ENCODE peak calls at places on chromosomes 12 and 14, in six cellular contexts. One of them, this sample, is unnamed.

GRCh38 chr12:10119072-10119471 is 10.9 kb downstream of the CLEC7A start:
- DNase-seq in retina: no peak
- DNase-seq in stimulated activated CD4-positive, alpha-beta T cell treated with anti-CD3 and anti-CD28 coated beads, Interleukin-4, amount 100 ng/mL, for 48 hours: no peak
- DNase-seq in stimulated activated CD8-positive, alpha-beta memory T cell treated with anti-CD3 and anti-CD28 coated beads, Interleukin-2, amount 100 ng/mL, for 1 hour: no peak
- DNase-seq in GM12864: no peak
- DNase-seq in left cardiac atrium: no peak
- DNase-seq in this sample: no peak

GRCh38 chr12:92482599-92482998 is 220.2 kb upstream of the PLEKHG7 start:
- DNase-seq in retina: no peak
- DNase-seq in stimulated activated CD4-positive, alpha-beta T cell treated with anti-CD3 and anti-CD28 coated beads, Interleukin-4, amount 100 ng/mL, for 48 hours: no peak
- DNase-seq in GM12864: no peak
- DNase-seq in stimulated activated CD8-positive, alpha-beta memory T cell treated with anti-CD3 and anti-CD28 coated beads, Interleukin-2, amount 100 ng/mL, for 1 hour: no peak
- DNase-seq in left cardiac atrium: no peak
- DNase-seq in this sample: no peak

GRCh38 chr12:43882578-43883178 is 46.8 kb downstream of the TMEM117 start:
- DNase-seq in retina: peak; percentile 29
- DNase-seq in stimulated activated CD8-positive, alpha-beta memory T cell treated with anti-CD3 and anti-CD28 coated beads, Interleukin-2, amount 100 ng/mL, for 1 hour: no peak
- DNase-seq in GM12864: peak; percentile 16
- DNase-seq in left cardiac atrium: no peak
- DNase-seq in stimulated activated CD4-positive, alpha-beta T cell treated with anti-CD3 and anti-CD28 coated beads, Interleukin-4, amount 100 ng/mL, for 48 hours: no peak
- DNase-seq in this sample: peak; percentile 62

GRCh38 chr14:90641111-90642010 is 174.9 kb downstream of the TTC7B start:
- DNase-seq in retina: peak; percentile 28
- DNase-seq in stimulated activated CD8-positive, alpha-beta memory T cell treated with anti-CD3 and anti-CD28 coated beads, Interleukin-2, amount 100 ng/mL, for 1 hour: no peak
- DNase-seq in stimulated activated CD4-positive, alpha-beta T cell treated with anti-CD3 and anti-CD28 coated beads, Interleukin-4, amount 100 ng/mL, for 48 hours: no peak
- DNase-seq in left cardiac atrium: no peak
- DNase-seq in GM12864: no peak
- DNase-seq in this sample: peak; percentile 51

GRCh38 chr12:130347588-130347987 is 9.9 kb downstream of the PIWIL1 start:
- DNase-seq in retina: no peak
- DNase-seq in left cardiac atrium: no peak
- DNase-seq in stimulated activated CD8-positive, alpha-beta memory T cell treated with anti-CD3 and anti-CD28 coated beads, Interleukin-2, amount 100 ng/mL, for 1 hour: no peak
- DNase-seq in GM12864: no peak
- DNase-seq in stimulated activated CD4-positive, alpha-beta T cell treated with anti-CD3 and anti-CD28 coated beads, Interleukin-4, amount 100 ng/mL, for 48 hours: no peak
- DNase-seq in this sample: no peak

GRCh38 chr14:88987516-88987915 is 163.1 kb downstream of the TTC8 start:
- DNase-seq in stimulated activated CD4-positive, alpha-beta T cell treated with anti-CD3 and anti-CD28 coated beads, Interleukin-4, amount 100 ng/mL, for 48 hours: no peak
- DNase-seq in retina: no peak
- DNase-seq in left cardiac atrium: no peak
- DNase-seq in GM12864: no peak
- DNase-seq in stimulated activated CD8-positive, alpha-beta memory T cell treated with anti-CD3 and anti-CD28 coated beads, Interleukin-2, amount 100 ng/mL, for 1 hour: no peak
- DNase-seq in this sample: no peak

GRCh38 chr12:113198286-113198685 is 12.8 kb downstream of the RITA1 start:
- DNase-seq in retina: no peak
- DNase-seq in left cardiac atrium: no peak
- DNase-seq in GM12864: no peak
- DNase-seq in stimulated activated CD4-positive, alpha-beta T cell treated with anti-CD3 and anti-CD28 coated beads, Interleukin-4, amount 100 ng/mL, for 48 hours: no peak
- DNase-seq in stimulated activated CD8-positive, alpha-beta memory T cell treated with anti-CD3 and anti-CD28 coated beads, Interleukin-2, amount 100 ng/mL, for 1 hour: no peak
- DNase-seq in this sample: no peak

GRCh38 chr14:72603639-72604038 is 290.3 kb downstream of the DPF3 start:
- DNase-seq in stimulated activated CD4-positive, alpha-beta T cell treated with anti-CD3 and anti-CD28 coated beads, Interleukin-4, amount 100 ng/mL, for 48 hours: no peak
- DNase-seq in stimulated activated CD8-positive, alpha-beta memory T cell treated with anti-CD3 and anti-CD28 coated beads, Interleukin-2, amount 100 ng/mL, for 1 hour: no peak
- DNase-seq in retina: no peak
- DNase-seq in GM12864: no peak
- DNase-seq in left cardiac atrium: no peak
- DNase-seq in this sample: no peak

GRCh38 chr14:54314365-54315134 is 82.3 kb upstream of the CDKN3 start:
- DNase-seq in stimulated activated CD4-positive, alpha-beta T cell treated with anti-CD3 and anti-CD28 coated beads, Interleukin-4, amount 100 ng/mL, for 48 hours: no peak
- DNase-seq in GM12864: no peak
- DNase-seq in left cardiac atrium: no peak
- DNase-seq in stimulated activated CD8-positive, alpha-beta memory T cell treated with anti-CD3 and anti-CD28 coated beads, Interleukin-2, amount 100 ng/mL, for 1 hour: no peak
- DNase-seq in retina: no peak
- DNase-seq in this sample: no peak

GRCh38 chr12:52395761-52396434 is 10.2 kb downstream of the KRT82 start:
- DNase-seq in left cardiac atrium: no peak
- DNase-seq in GM12864: no peak
- DNase-seq in stimulated activated CD4-positive, alpha-beta T cell treated with anti-CD3 and anti-CD28 coated beads, Interleukin-4, amount 100 ng/mL, for 48 hours: no peak
- DNase-seq in stimulated activated CD8-positive, alpha-beta memory T cell treated with anti-CD3 and anti-CD28 coated beads, Interleukin-2, amount 100 ng/mL, for 1 hour: no peak
- DNase-seq in retina: no peak
- DNase-seq in this sample: peak; percentile 54

GRCh38 chr12:32659908-32660440 is 19.1 kb upstream of the DNM1L start:
- DNase-seq in retina: no peak
- DNase-seq in stimulated activated CD4-positive, alpha-beta T cell treated with anti-CD3 and anti-CD28 coated beads, Interleukin-4, amount 100 ng/mL, for 48 hours: no peak
- DNase-seq in GM12864: no peak
- DNase-seq in left cardiac atrium: no peak
- DNase-seq in stimulated activated CD8-positive, alpha-beta memory T cell treated with anti-CD3 and anti-CD28 coated beads, Interleukin-2, amount 100 ng/mL, for 1 hour: no peak
- DNase-seq in this sample: no peak

GRCh38 chr12:54261817-54262402 is 18.0 kb downstream of the CBX5 start:
- DNase-seq in left cardiac atrium: no peak
- DNase-seq in stimulated activated CD8-positive, alpha-beta memory T cell treated with anti-CD3 and anti-CD28 coated beads, Interleukin-2, amount 100 ng/mL, for 1 hour: no peak
- DNase-seq in stimulated activated CD4-positive, alpha-beta T cell treated with anti-CD3 and anti-CD28 coated beads, Interleukin-4, amount 100 ng/mL, for 48 hours: no peak
- DNase-seq in GM12864: no peak
- DNase-seq in retina: no peak
- DNase-seq in this sample: no peak

GRCh38 chr14:65502676-65503124 is 90.2 kb downstream of the FUT8 start:
- DNase-seq in GM12864: no peak
- DNase-seq in retina: no peak
- DNase-seq in stimulated activated CD8-positive, alpha-beta memory T cell treated with anti-CD3 and anti-CD28 coated beads, Interleukin-2, amount 100 ng/mL, for 1 hour: no peak
- DNase-seq in stimulated activated CD4-positive, alpha-beta T cell treated with anti-CD3 and anti-CD28 coated beads, Interleukin-4, amount 100 ng/mL, for 48 hours: no peak
- DNase-seq in left cardiac atrium: no peak
- DNase-seq in this sample: no peak

GRCh38 chr14:99586054-99586760 is 17.8 kb downstream of the CCDC85C start:
- DNase-seq in stimulated activated CD8-positive, alpha-beta memory T cell treated with anti-CD3 and anti-CD28 coated beads, Interleukin-2, amount 100 ng/mL, for 1 hour: no peak
- DNase-seq in GM12864: no peak
- DNase-seq in retina: peak; percentile 53
- DNase-seq in stimulated activated CD4-positive, alpha-beta T cell treated with anti-CD3 and anti-CD28 coated beads, Interleukin-4, amount 100 ng/mL, for 48 hours: no peak
- DNase-seq in left cardiac atrium: no peak
- DNase-seq in this sample: no peak

GRCh38 chr12:29167410-29167809 is 18.3 kb downstream of the FAR2 start:
- DNase-seq in retina: no peak
- DNase-seq in GM12864: no peak
- DNase-seq in stimulated activated CD4-positive, alpha-beta T cell treated with anti-CD3 and anti-CD28 coated beads, Interleukin-4, amount 100 ng/mL, for 48 hours: no peak
- DNase-seq in left cardiac atrium: no peak
- DNase-seq in stimulated activated CD8-positive, alpha-beta memory T cell treated with anti-CD3 and anti-CD28 coated beads, Interleukin-2, amount 100 ng/mL, for 1 hour: no peak
- DNase-seq in this sample: no peak

GRCh38 chr14:21098892-21099595 is 589 bp upstream of the ZNF219 start:
- DNase-seq in stimulated activated CD4-positive, alpha-beta T cell treated with anti-CD3 and anti-CD28 coated beads, Interleukin-4, amount 100 ng/mL, for 48 hours: no peak
- DNase-seq in GM12864: no peak
- DNase-seq in stimulated activated CD8-positive, alpha-beta memory T cell treated with anti-CD3 and anti-CD28 coated beads, Interleukin-2, amount 100 ng/mL, for 1 hour: no peak
- DNase-seq in retina: no peak
- DNase-seq in left cardiac atrium: no peak
- DNase-seq in this sample: no peak

GRCh38 chr12:68784015-68784414 is 24.0 kb upstream of the MDM2 start:
- DNase-seq in stimulated activated CD8-positive, alpha-beta memory T cell treated with anti-CD3 and anti-CD28 coated beads, Interleukin-2, amount 100 ng/mL, for 1 hour: no peak
- DNase-seq in retina: no peak
- DNase-seq in GM12864: no peak
- DNase-seq in stimulated activated CD4-positive, alpha-beta T cell treated with anti-CD3 and anti-CD28 coated beads, Interleukin-4, amount 100 ng/mL, for 48 hours: no peak
- DNase-seq in left cardiac atrium: no peak
- DNase-seq in this sample: peak; percentile 12

GRCh38 chr12:68739891-68740290 is 6.1 kb upstream of the SLC35E3 start:
- DNase-seq in stimulated activated CD4-positive, alpha-beta T cell treated with anti-CD3 and anti-CD28 coated beads, Interleukin-4, amount 100 ng/mL, for 48 hours: no peak
- DNase-seq in left cardiac atrium: no peak
- DNase-seq in GM12864: no peak
- DNase-seq in retina: no peak
- DNase-seq in stimulated activated CD8-positive, alpha-beta memory T cell treated with anti-CD3 and anti-CD28 coated beads, Interleukin-2, amount 100 ng/mL, for 1 hour: no peak
- DNase-seq in this sample: no peak

GRCh38 chr14:104751539-104752337 is 1.2 kb upstream of the SIVA1 start:
- DNase-seq in stimulated activated CD8-positive, alpha-beta memory T cell treated with anti-CD3 and anti-CD28 coated beads, Interleukin-2, amount 100 ng/mL, for 1 hour: no peak
- DNase-seq in GM12864: no peak
- DNase-seq in left cardiac atrium: no peak
- DNase-seq in retina: no peak
- DNase-seq in stimulated activated CD4-positive, alpha-beta T cell treated with anti-CD3 and anti-CD28 coated beads, Interleukin-4, amount 100 ng/mL, for 48 hours: no peak
- DNase-seq in this sample: no peak

GRCh38 chr12:41724216-41724615 is 420.5 kb downstream of the GXYLT1 start:
- DNase-seq in GM12864: no peak
- DNase-seq in left cardiac atrium: no peak
- DNase-seq in stimulated activated CD4-positive, alpha-beta T cell treated with anti-CD3 and anti-CD28 coated beads, Interleukin-4, amount 100 ng/mL, for 48 hours: no peak
- DNase-seq in stimulated activated CD8-positive, alpha-beta memory T cell treated with anti-CD3 and anti-CD28 coated beads, Interleukin-2, amount 100 ng/mL, for 1 hour: no peak
- DNase-seq in retina: no peak
- DNase-seq in this sample: no peak

GRCh38 chr12:53205747-53206146 is 1.3 kb downstream of the ITGB7 start:
- DNase-seq in GM12864: peak; percentile 92
- DNase-seq in stimulated activated CD4-positive, alpha-beta T cell treated with anti-CD3 and anti-CD28 coated beads, Interleukin-4, amount 100 ng/mL, for 48 hours: peak; percentile 64
- DNase-seq in stimulated activated CD8-positive, alpha-beta memory T cell treated with anti-CD3 and anti-CD28 coated beads, Interleukin-2, amount 100 ng/mL, for 1 hour: no peak
- DNase-seq in left cardiac atrium: no peak
- DNase-seq in retina: no peak
- DNase-seq in this sample: no peak

GRCh38 chr12:114841557-114842251 is 157.7 kb upstream of the TBX3 start:
- DNase-seq in GM12864: no peak
- DNase-seq in retina: no peak
- DNase-seq in stimulated activated CD8-positive, alpha-beta memory T cell treated with anti-CD3 and anti-CD28 coated beads, Interleukin-2, amount 100 ng/mL, for 1 hour: no peak
- DNase-seq in left cardiac atrium: no peak
- DNase-seq in stimulated activated CD4-positive, alpha-beta T cell treated with anti-CD3 and anti-CD28 coated beads, Interleukin-4, amount 100 ng/mL, for 48 hours: no peak
- DNase-seq in this sample: no peak

GRCh38 chr12:47828967-47829482 is 9.3 kb upstream of the HDAC7 start:
- DNase-seq in left cardiac atrium: peak; percentile 87
- DNase-seq in stimulated activated CD8-positive, alpha-beta memory T cell treated with anti-CD3 and anti-CD28 coated beads, Interleukin-2, amount 100 ng/mL, for 1 hour: no peak
- DNase-seq in retina: no peak
- DNase-seq in stimulated activated CD4-positive, alpha-beta T cell treated with anti-CD3 and anti-CD28 coated beads, Interleukin-4, amount 100 ng/mL, for 48 hours: no peak
- DNase-seq in GM12864: no peak
- DNase-seq in this sample: no peak

This sample was measured in neural progenitor cell.